ENCODE peak calls at places on chromosomes 11 and 22, in seven cellular contexts. X, A, R, Q, T, L and U are unnamed samples.

GRCh38 chr22:32482708-32483107 is 8.1 kb downstream of the FBXO7 start:
- DNase-seq in L (no peak), A (no peak), R (no peak), X (no peak), T (no peak), Q (no peak), U (no peak)

GRCh38 chr11:20536784-20537183 is 62.6 kb upstream of the SLC6A5 start:
- DNase-seq in T (no peak), L (no peak), X (no peak), R (no peak), A (no peak), Q (no peak), U (no peak)

GRCh38 chr22:24486501-24486921 is 8.6 kb upstream of the UPB1 start:
- DNase-seq in Q (no peak), A (no peak), X (peak; percentile 93), L (no peak), R (no peak), T (no peak), U (peak; percentile 55)

GRCh38 chr11:3368199-3368598 is 10.7 kb downstream of the ZNF195 start:
- DNase-seq in X (no peak), L (no peak), A (no peak), Q (no peak), R (no peak), T (no peak), U (no peak)

GRCh38 chr11:23995891-23996290 is 501.0 kb upstream of the LUZP2 start:
- DNase-seq in X (no peak), L (no peak), R (no peak), Q (no peak), T (no peak), A (no peak), U (no peak)

GRCh38 chr11:73367482-73368024 is 8.6 kb upstream of the RELT start:
- DNase-seq in A (no peak), L (no peak), Q (no peak), T (no peak), X (no peak), R (no peak), U (no peak)

GRCh38 chr11:122421684-122422083 is 233.8 kb upstream of the UBASH3B start:
- DNase-seq in X (no peak), Q (no peak), A (no peak), L (no peak), R (no peak), T (no peak), U (no peak)

GRCh38 chr22:30321461-30321860 is 5.3 kb downstream of the TBC1D10A start:
- DNase-seq in T (no peak), X (no peak), A (no peak), R (peak; percentile 65), Q (no peak), L (no peak), U (no peak)

GRCh38 chr11:95764267-95764898 is 25.2 kb downstream of the FAM76B start:
- DNase-seq in X (peak; percentile 84), T (no peak), L (no peak), Q (no peak), A (peak; percentile 74), R (no peak), U (no peak)

GRCh38 chr11:69192282-69192681 is 36.5 kb downstream of the SMIM38 start:
- DNase-seq in R (no peak), A (no peak), T (no peak), Q (no peak), L (no peak), X (no peak), U (no peak)

GRCh38 chr11:128904872-128905344 is 13.8 kb downstream of the KCNJ5 start:
- DNase-seq in A (peak; percentile 38), Q (no peak), R (peak; percentile 69), L (peak; percentile 55), X (peak; percentile 40), T (peak; percentile 63), U (no peak)

GRCh38 chr11:11842426-11843008 is 745 bp downstream of the USP47 start:
- DNase-seq in T (no peak), X (peak; percentile 84), Q (peak; percentile 35), R (peak; percentile 49), L (peak; percentile 75), A (peak; percentile 82), U (peak; percentile 62)

GRCh38 chr22:46994983-46995382 is 232.5 kb downstream of the TBC1D22A start:
- DNase-seq in T (no peak), R (no peak), A (no peak), X (no peak), Q (no peak), L (no peak), U (no peak)

GRCh38 chr11:14542384-14542783 is 22.2 kb upstream of the PSMA1 start:
- DNase-seq in A (no peak), T (no peak), X (no peak), L (no peak), Q (no peak), R (no peak), U (no peak)

GRCh38 chr22:19275104-19275503 is 16.4 kb downstream of the CLTCL1 start:
- DNase-seq in A (no peak), Q (no peak), X (no peak), R (no peak), T (no peak), L (no peak), U (no peak)

GRCh38 chr11:47383106-47383505 is 4.8 kb upstream of the SPI1 start:
- DNase-seq in A (no peak), X (no peak), Q (no peak), R (no peak), T (no peak), L (no peak), U (peak; percentile 45)

GRCh38 chr11:78542007-78542406 is 32.7 kb downstream of the NARS2 start:
- DNase-seq in R (no peak), L (no peak), X (no peak), T (no peak), A (no peak), Q (no peak), U (no peak)

GRCh38 chr11:64028398-64029115 is 7.2 kb upstream of the FLRT1 start:
- DNase-seq in R (no peak), T (peak; percentile 87), Q (peak; percentile 76), X (no peak), A (peak; percentile 78), L (no peak), U (no peak)

GRCh38 chr11:65814131-65814959 is 19.4 kb upstream of the SNX32 start:
- DNase-seq in A (no peak), Q (no peak), T (no peak), L (no peak), X (peak; percentile 39), R (peak; percentile 60), U (peak; percentile 75)

GRCh38 chr11:131773626-131774025 is 403.2 kb downstream of the NTM start:
- DNase-seq in X (peak; percentile 30), A (no peak), R (no peak), L (no peak), Q (no peak), T (no peak), U (no peak)

GRCh38 chr22:47190957-47191323 is 428.5 kb downstream of the TBC1D22A start:
- DNase-seq in Q (no peak), L (no peak), A (no peak), R (no peak), X (no peak), T (no peak), U (peak; percentile 38)

GRCh38 chr22:50537765-50538164 is 7.9 kb upstream of the KLHDC7B start:
- DNase-seq in L (no peak), T (no peak), Q (no peak), R (no peak), X (no peak), A (no peak), U (no peak)

GRCh38 chr22:50179937-50180726 is 5.6 kb upstream of the TRABD start:
- DNase-seq in Q (no peak), A (no peak), R (peak; percentile 18), L (peak; percentile 6), T (no peak), X (no peak), U (no peak)

GRCh38 chr11:119590651-119591308 is 138.2 kb downstream of the NECTIN1 start:
- DNase-seq in R (no peak), T (no peak), Q (no peak), A (peak; percentile 27), X (no peak), L (no peak), U (no peak)

GRCh38 chr11:26193714-26194373 is 138.1 kb upstream of the ANO3 start:
- DNase-seq in T (no peak), X (no peak), L (no peak), R (no peak), Q (no peak), A (peak; percentile 43), U (no peak)

GRCh38 chr11:129951201-129951882 is 51.3 kb downstream of the PRDM10 start:
- DNase-seq in Q (no peak), A (no peak), R (no peak), L (no peak), T (no peak), X (no peak), U (no peak)

GRCh38 chr11:120780239-120780638 is 243.7 kb upstream of the TBCEL start:
- DNase-seq in A (no peak), Q (no peak), R (no peak), T (no peak), X (peak; percentile 65), L (no peak), U (no peak)

GRCh38 chr11:112453601-112454577 is 193.2 kb upstream of the PLET1 start:
- DNase-seq in T (peak; percentile 21), L (peak; percentile 26), X (peak; percentile 32), A (peak; percentile 41), Q (peak; percentile 12), R (peak; percentile 51), U (no peak)
- TF ChIP-seq CTCF in T (no peak), L (peak; percentile 35), X (peak; percentile 52), A (peak; percentile 30), Q (peak; percentile 61), R (peak; percentile 37), U (peak; percentile 43)

GRCh38 chr11:17719940-17720795 is 797 bp downstream of the MYOD1 start:
- DNase-seq in R (no peak), L (no peak), T (peak; percentile 68), X (no peak), A (peak; percentile 46), Q (peak; percentile 46), U (no peak)
- TF ChIP-seq CTCF in R (peak; percentile 26), L (no peak), T (peak; percentile 18), X (no peak), A (peak; percentile 12), Q (peak; percentile 47), U (no peak)

DNA sequence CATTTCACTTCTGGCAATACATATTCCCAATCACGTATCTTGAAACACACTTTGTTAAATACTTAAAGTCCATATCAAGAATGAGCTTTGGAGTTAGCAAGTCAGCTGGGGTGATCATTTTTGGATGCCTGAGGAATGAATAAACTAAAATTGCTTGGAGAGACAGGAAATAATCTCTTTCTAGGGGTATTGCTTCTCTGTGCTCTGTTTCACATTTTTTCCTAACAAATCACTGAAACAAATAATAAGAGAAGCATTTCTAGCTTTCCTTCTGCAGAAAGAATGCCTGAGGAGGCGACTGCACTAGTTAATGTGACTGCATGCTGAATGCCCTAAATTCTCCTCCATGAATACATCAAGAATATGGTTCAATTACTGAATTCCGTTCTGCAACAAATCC is 541.4 kb upstream of the CCDC90B start:
- DNase-seq in T (no peak), X (peak; percentile 36), L (no peak), R (no peak), Q (no peak), A (no peak), U (no peak)
- TF ChIP-seq CTCF in T (no peak), X (peak; percentile 10), L (no peak), R (no peak), Q (no peak), A (no peak), U (no peak)

DNA sequence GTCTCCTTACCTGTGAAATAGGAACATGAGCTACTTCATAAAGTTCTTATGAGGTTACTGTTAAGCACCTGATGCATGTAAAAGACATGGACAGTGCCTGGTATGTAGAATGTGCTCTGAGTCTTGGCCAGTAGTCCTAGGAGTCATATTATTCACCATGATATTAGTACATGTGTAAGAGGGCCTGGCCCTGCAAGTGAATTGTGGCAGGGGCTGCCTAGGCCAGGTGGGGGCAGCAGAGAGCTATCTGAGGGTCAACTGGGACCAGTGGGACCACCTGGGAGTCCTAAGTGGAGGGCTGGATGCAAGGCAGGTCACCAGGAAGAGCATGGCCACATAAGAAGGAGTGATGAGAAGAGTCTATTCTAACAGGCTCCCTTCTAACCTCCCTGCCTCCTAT is 529.5 kb downstream of the SOX6 start:
- DNase-seq in X (no peak), A (peak; percentile 56), R (peak; percentile 35), T (peak; percentile 83), Q (peak; percentile 85), L (peak; percentile 32), U (no peak)
- TF ChIP-seq CTCF in X (peak; percentile 48), A (peak; percentile 56), R (peak; percentile 65), T (peak; percentile 71), Q (peak; percentile 77), L (no peak), U (peak; percentile 50)